ENCODE peak calls at places on chromosomes 3 and 15, in eight cellular contexts. L is Caco-2, H is transverse colon, A is endodermal cell, Y is cardiac muscle cell, G is A673, E is brain microvascular endothelial cell, T is heart right ventricle. I is an unnamed sample.

GRCh38 chr3:142930510-142930909 is 33.0 kb downstream of the PAQR9 start:
- DNase-seq in L (no peak), H (no peak), A (no peak), Y (no peak), G (no peak), E (no peak), T (no peak), I (no peak)

GRCh38 chr15:81480645-81481053 is 106.6 kb upstream of the TMC3 start:
- DNase-seq in L (no peak), H (no peak), A (peak), Y (peak), G (peak), E (peak), T (no peak), I (peak)

GRCh38 chr15:62488383-62488782 is 323.3 kb upstream of the C2CD4B start:
- DNase-seq in L (no peak), H (no peak), A (no peak), Y (no peak), G (no peak), E (no peak), T (no peak), I (no peak)

GRCh38 chr3:135163701-135164100 is 368.6 kb downstream of the EPHB1 start:
- DNase-seq in L (no peak), H (no peak), A (no peak), Y (no peak), G (no peak), E (no peak), T (no peak), I (no peak)

GRCh38 chr3:37862219-37862711 is 585 bp downstream of the CTDSPL start:
- DNase-seq in L (no peak), H (peak), A (peak), Y (peak), G (peak), E (peak), T (peak), I (no peak)

GRCh38 chr3:37753428-37753827 is 108.3 kb upstream of the CTDSPL start:
- DNase-seq in L (no peak), H (no peak), A (no peak), Y (no peak), G (no peak), E (no peak), T (no peak), I (no peak)

GRCh38 chr3:32405155-32405554 is 13.5 kb downstream of the CMTM7 start:
- DNase-seq in L (no peak), H (no peak), A (no peak), Y (no peak), G (no peak), E (no peak), T (no peak), I (no peak)

GRCh38 chr3:141320399-141321108 is 47.8 kb upstream of the ZBTB38 start:
- DNase-seq in L (no peak), H (no peak), A (no peak), Y (no peak), G (no peak), E (no peak), T (no peak), I (no peak)

GRCh38 chr3:187698499-187699399 is 3.6 kb downstream of the RTP2 start:
- DNase-seq in L (no peak), H (no peak), A (no peak), Y (no peak), G (no peak), E (no peak), T (no peak), I (no peak)

GRCh38 chr3:11764931-11765363 is 81.7 kb downstream of the TAMM41 start:
- DNase-seq in L (no peak), H (no peak), A (no peak), Y (no peak), G (no peak), E (peak), T (no peak), I (peak)

GRCh38 chr3:154428369-154429206 is 1.4 kb downstream of the GPR149 start:
- DNase-seq in L (no peak), H (no peak), A (peak), Y (peak), G (no peak), E (no peak), T (peak), I (no peak)

GRCh38 chr3:179321585-179322322 is 1.1 kb upstream of the ZNF639 start:
- DNase-seq in L (no peak), H (peak), A (peak), Y (peak), G (peak), E (peak), T (no peak), I (no peak)

GRCh38 chr3:120093119-120093922 is 926 bp downstream of the GSK3B start:
- DNase-seq in L (no peak), H (peak), A (no peak), Y (peak), G (peak), E (no peak), T (no peak), I (peak)

GRCh38 chr15:76333309-76333708 is 3.3 kb upstream of the ISL2 start:
- DNase-seq in L (no peak), H (no peak), A (peak), Y (no peak), G (no peak), E (no peak), T (no peak), I (no peak)

GRCh38 chr3:198076722-198077308 is 116.8 kb downstream of the LMLN start:
- DNase-seq in L (no peak), H (no peak), A (no peak), Y (no peak), G (no peak), E (no peak), T (no peak), I (no peak)

GRCh38 chr15:51585953-51586352 is 36.6 kb downstream of the DMXL2 start:
- DNase-seq in L (no peak), H (no peak), A (no peak), Y (no peak), G (no peak), E (no peak), T (no peak), I (no peak)

GRCh38 chr3:105906834-105907233 is 38.0 kb upstream of the CBLB start:
- DNase-seq in L (no peak), H (no peak), A (no peak), Y (no peak), G (no peak), E (peak), T (no peak), I (no peak)

GRCh38 chr3:139534444-139534812 is 5.1 kb downstream of the RBP1 start:
- DNase-seq in L (no peak), H (peak), A (no peak), Y (no peak), G (peak), E (peak), T (no peak), I (peak)

GRCh38 chr3:39290255-39290654 is 10.4 kb upstream of the CX3CR1 start:
- DNase-seq in L (no peak), H (no peak), A (no peak), Y (no peak), G (no peak), E (peak), T (no peak), I (no peak)

GRCh38 chr3:177350051-177350565 is 152.8 kb upstream of the TBL1XR1 start:
- DNase-seq in L (no peak), H (no peak), A (no peak), Y (no peak), G (no peak), E (no peak), T (no peak), I (no peak)

GRCh38 chr15:43776718-43777292 is at the start of gene ELL3:
- DNase-seq in L (no peak), H (peak), A (peak), Y (peak), G (peak), E (peak), T (peak), I (no peak)

GRCh38 chr15:66912441-66912840 is 153.0 kb upstream of the SMAD3 start:
- DNase-seq in L (no peak), H (no peak), A (peak), Y (no peak), G (no peak), E (no peak), T (no peak), I (no peak)

GRCh38 chr3:21446027-21446426 is 305.0 kb downstream of the ZNF385D start:
- DNase-seq in L (no peak), H (no peak), A (no peak), Y (no peak), G (no peak), E (no peak), T (no peak), I (no peak)

GRCh38 chr15:35932541-35932940 is 386.6 kb upstream of the DPH6 start:
- DNase-seq in L (no peak), H (no peak), A (peak), Y (no peak), G (no peak), E (peak), T (no peak), I (no peak)

GRCh38 chr3:23663661-23664186 is 142.0 kb upstream of the UBE2E1 start:
- DNase-seq in L (no peak), H (no peak), A (no peak), Y (no peak), G (no peak), E (no peak), T (no peak), I (no peak)

GRCh38 chr3:107035176-107035575 is 342.1 kb upstream of the CCDC54 start:
- DNase-seq in L (no peak), H (no peak), A (no peak), Y (no peak), G (no peak), E (no peak), T (no peak), I (no peak)

GRCh38 chr3:41175365-41175764 is 23.9 kb upstream of the CTNNB1 start:
- DNase-seq in L (no peak), H (no peak), A (peak), Y (no peak), G (no peak), E (no peak), T (no peak), I (no peak)

GRCh38 chr15:52679232-52680040 is at the start of gene ATOSA:
- DNase-seq in L (peak), H (peak), A (peak), Y (peak), G (peak), E (peak), T (peak), I (peak)
- TF ChIP-seq CTCF in L (no peak), H (peak), A (no peak), Y (no peak), G (no peak), E (peak), T (peak), I (no peak)

DNA sequence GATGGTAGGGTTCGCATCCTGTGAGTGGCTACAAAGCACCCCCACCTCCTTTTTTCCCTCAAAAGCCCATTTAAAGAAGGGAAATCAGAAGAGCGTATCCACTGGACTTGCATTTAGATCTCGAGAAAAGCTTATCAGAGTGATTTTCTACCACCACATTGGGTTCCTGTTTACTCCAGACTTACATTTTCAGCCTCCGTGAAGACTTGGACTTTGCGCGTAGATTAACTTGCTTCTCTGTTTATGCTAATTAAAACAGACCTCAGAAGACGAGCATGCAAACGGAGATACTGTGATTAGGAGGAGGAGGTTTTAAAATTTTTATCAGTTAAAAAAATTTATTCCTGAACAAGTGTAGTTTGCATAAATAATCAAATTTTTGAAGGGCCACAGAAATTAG is 115.7 kb downstream of the AKAP13 start:
- DNase-seq in L (no peak), H (no peak), A (no peak), Y (no peak), G (no peak), E (no peak), T (no peak), I (no peak)
- H3K4me3 ChIP-seq in L (no peak), H (no peak), A (peak), Y (no peak), G (no peak), E (no peak), T (no peak), I (no peak)

GRCh38 chr15:47933865-47934264 is 186.9 kb upstream of the SLC24A5 start:
- DNase-seq in L (no peak), H (no peak), A (no peak), Y (no peak), G (no peak), E (no peak), T (no peak), I (no peak)

GRCh38 chr15:47934342-47934741 is 186.4 kb upstream of the SLC24A5 start:
- DNase-seq in L (no peak), H (no peak), A (no peak), Y (no peak), G (no peak), E (no peak), T (no peak), I (no peak)

GRCh38 chr15:47932829-47933696 is 187.7 kb upstream of the SLC24A5 start:
- DNase-seq in L (no peak), H (no peak), A (peak), Y (no peak), G (peak), E (no peak), T (no peak), I (no peak)

GRCh38 chr15:47937834-47938233 is 183.0 kb upstream of the SLC24A5 start:
- DNase-seq in L (no peak), H (no peak), A (no peak), Y (no peak), G (no peak), E (no peak), T (no peak), I (no peak)
- TF ChIP-seq CTCF in L (no peak), H (no peak), A (no peak), Y (no peak), G (no peak), E (no peak), T (no peak), I (no peak)

DNA sequence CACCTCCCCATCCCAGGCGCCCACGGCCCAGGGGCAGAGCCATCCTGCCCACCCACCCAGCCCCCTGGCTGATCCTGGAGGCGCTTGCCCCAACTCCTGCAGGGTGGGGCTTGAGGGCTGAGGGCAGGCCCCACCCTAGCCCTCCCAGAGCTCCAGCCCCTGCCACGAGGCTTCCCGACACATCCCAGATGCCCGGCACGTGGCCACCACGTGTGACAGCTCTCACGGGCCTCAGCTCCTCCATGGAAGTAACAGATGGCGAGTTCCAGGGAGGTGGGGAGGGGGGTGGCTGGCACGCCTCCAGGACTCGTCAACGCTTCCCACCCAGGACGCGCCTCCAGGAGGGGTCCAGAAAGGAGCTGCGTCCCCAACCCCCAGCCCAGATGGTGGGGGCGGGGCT is 29.1 kb downstream of the PLXND1 start:
- DNase-seq in L (no peak), H (peak), A (no peak), Y (no peak), G (no peak), E (no peak), T (peak), I (no peak)
- H3K4me3 ChIP-seq in L (no peak), H (no peak), A (no peak), Y (no peak), G (no peak), E (no peak), T (no peak), I (no peak)

DNA sequence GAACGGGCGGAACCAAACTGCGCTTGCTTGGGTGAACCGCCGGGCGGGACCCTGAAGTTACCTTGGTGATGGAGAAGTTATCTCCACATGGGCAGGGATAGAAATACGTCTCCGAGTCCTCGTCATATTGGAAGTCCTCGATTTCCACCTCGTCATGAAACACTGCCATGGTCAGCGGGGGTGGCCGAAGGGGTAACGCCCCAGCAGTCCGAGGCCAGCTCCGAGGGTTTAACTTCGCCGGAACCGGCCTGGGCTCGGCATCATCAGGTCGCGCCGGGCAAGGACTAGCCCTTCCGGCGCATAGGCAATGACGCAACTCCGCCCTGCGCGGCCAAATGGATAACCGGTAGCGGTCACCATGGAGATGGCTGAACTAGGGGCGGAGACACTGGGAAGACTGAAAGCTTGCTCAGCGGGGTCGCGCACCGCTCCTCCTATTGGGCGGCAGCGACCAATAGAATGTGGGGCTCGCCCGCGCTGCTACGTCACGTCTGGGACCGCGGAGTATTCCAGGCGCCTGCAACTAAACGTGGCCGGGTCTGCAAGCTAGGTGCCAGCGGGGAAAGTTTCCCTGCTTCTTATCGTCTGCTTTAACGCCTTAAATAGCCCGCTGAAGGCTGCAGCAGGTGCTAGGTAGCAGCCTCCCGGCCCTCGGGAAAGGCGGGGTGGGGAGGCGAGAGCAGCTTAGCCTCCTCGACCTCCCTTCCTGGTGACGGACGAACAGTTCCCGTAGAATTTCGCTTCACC is at the start of the genes DPH3 and OXNAD1:
- DNase-seq in L (peak), H (peak), A (peak), Y (peak), G (peak), E (peak), T (peak), I (peak)
- TF ChIP-seq CTCF in L (no peak), H (peak), A (peak), Y (no peak), G (no peak), E (peak), T (no peak), I (no peak)

I was measured in retinal pigment epithelial cell.